ENCODE peak calls at places on chromosomes 6 and 20, in five cellular contexts. One of them, this sample, is unnamed.

GRCh38 chr6:144644776-144645175 is 359.6 kb downstream of the UTRN start:
- DNase-seq in H1: no peak
- DNase-seq in Karpas-422: no peak
- DNase-seq in fibroblast of lung: no peak
- DNase-seq in astrocyte: peak; percentile 66
- DNase-seq in this sample: no peak

GRCh38 chr20:63006611-63007471 is at the start of gene BHLHE23:
- DNase-seq in H1: peak; percentile 75
- DNase-seq in Karpas-422: no peak
- DNase-seq in fibroblast of lung: no peak
- DNase-seq in astrocyte: no peak
- DNase-seq in this sample: peak; percentile 94

GRCh38 chr20:20465259-20465658 is 97.4 kb downstream of the INSM1 start:
- DNase-seq in H1: peak; percentile 64
- DNase-seq in Karpas-422: no peak
- DNase-seq in fibroblast of lung: no peak
- DNase-seq in astrocyte: no peak
- DNase-seq in this sample: no peak

GRCh38 chr20:5665417-5665816 is 84.8 kb upstream of the SHLD1 start:
- DNase-seq in H1: no peak
- DNase-seq in Karpas-422: no peak
- DNase-seq in fibroblast of lung: no peak
- DNase-seq in astrocyte: no peak
- DNase-seq in this sample: no peak

GRCh38 chr6:169167581-169168301 is 85.9 kb downstream of the THBS2 start:
- DNase-seq in H1: no peak
- DNase-seq in Karpas-422: no peak
- DNase-seq in fibroblast of lung: peak; percentile 95
- DNase-seq in astrocyte: peak; percentile 99
- DNase-seq in this sample: no peak

GRCh38 chr20:24097506-24098245 is 109.1 kb upstream of the GGTLC1 start:
- DNase-seq in H1: no peak
- DNase-seq in Karpas-422: no peak
- DNase-seq in fibroblast of lung: no peak
- DNase-seq in astrocyte: no peak
- DNase-seq in this sample: no peak

GRCh38 chr6:112710710-112711109 is 363.6 kb downstream of the RFPL4B start:
- DNase-seq in H1: no peak
- DNase-seq in Karpas-422: no peak
- DNase-seq in fibroblast of lung: no peak
- DNase-seq in astrocyte: no peak
- DNase-seq in this sample: no peak

GRCh38 chr6:126188271-126188909 is 151.5 kb upstream of the CENPW start:
- DNase-seq in H1: no peak
- DNase-seq in Karpas-422: no peak
- DNase-seq in fibroblast of lung: peak; percentile 88
- DNase-seq in astrocyte: peak; percentile 78
- DNase-seq in this sample: no peak

GRCh38 chr6:11494786-11495564 is 42.6 kb upstream of the TMEM170B start:
- DNase-seq in H1: no peak
- DNase-seq in Karpas-422: no peak
- DNase-seq in fibroblast of lung: no peak
- DNase-seq in astrocyte: no peak
- DNase-seq in this sample: no peak

GRCh38 chr20:31698803-31699718 is 23.6 kb downstream of the BCL2L1 start:
- DNase-seq in H1: no peak
- DNase-seq in Karpas-422: no peak
- DNase-seq in fibroblast of lung: peak; percentile 95
- DNase-seq in astrocyte: peak; percentile 98
- DNase-seq in this sample: no peak

GRCh38 chr6:55652429-55652828 is 73.4 kb upstream of the HMGCLL1 start:
- DNase-seq in H1: no peak
- DNase-seq in Karpas-422: no peak
- DNase-seq in fibroblast of lung: no peak
- DNase-seq in astrocyte: no peak
- DNase-seq in this sample: no peak

GRCh38 chr6:128806274-128806673 is 76.7 kb upstream of the LAMA2 start:
- DNase-seq in H1: no peak
- DNase-seq in Karpas-422: no peak
- DNase-seq in fibroblast of lung: peak; percentile 46
- DNase-seq in astrocyte: no peak
- DNase-seq in this sample: no peak

GRCh38 chr20:10167025-10167424 is 51.6 kb upstream of the SNAP25 start:
- DNase-seq in H1: no peak
- DNase-seq in Karpas-422: no peak
- DNase-seq in fibroblast of lung: no peak
- DNase-seq in astrocyte: no peak
- DNase-seq in this sample: no peak

GRCh38 chr20:43658723-43659419 is 8.0 kb upstream of the MYBL2 start:
- DNase-seq in H1: no peak
- DNase-seq in Karpas-422: peak; percentile 66
- DNase-seq in fibroblast of lung: no peak
- DNase-seq in astrocyte: no peak
- DNase-seq in this sample: no peak

GRCh38 chr20:15561707-15562106 is 1011.5 kb downstream of the KIF16B start:
- DNase-seq in H1: no peak
- DNase-seq in Karpas-422: no peak
- DNase-seq in fibroblast of lung: no peak
- DNase-seq in astrocyte: no peak
- DNase-seq in this sample: no peak

DNA sequence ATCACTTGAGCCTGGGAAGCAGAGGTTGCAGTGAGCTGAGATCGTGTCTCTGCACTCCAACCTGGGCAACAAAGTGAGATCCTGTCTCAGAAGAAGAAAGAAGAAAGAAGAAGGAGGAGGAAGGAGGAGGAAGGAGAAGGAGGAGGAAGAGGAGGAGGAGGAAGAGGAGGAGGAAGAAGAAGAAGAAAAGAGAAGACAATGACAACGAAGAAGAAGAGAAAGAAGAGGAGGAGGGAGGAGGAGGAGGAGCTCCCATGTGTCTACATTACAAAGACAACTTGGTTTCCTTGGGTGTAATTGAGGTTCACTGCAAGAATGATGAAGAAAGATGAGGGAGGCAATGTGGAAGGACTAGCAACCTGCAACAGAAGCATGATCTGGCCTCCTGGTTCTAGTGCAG is 21.3 kb upstream of the CEP85L start:
- DNase-seq in H1: no peak
- DNase-seq in Karpas-422: no peak
- DNase-seq in fibroblast of lung: no peak
- DNase-seq in astrocyte: no peak
- DNase-seq in this sample: no peak
- H3K79me2 ChIP-seq in H1: no peaks in the 10 kb centered on the region
- H3K79me2 ChIP-seq in Karpas-422: no peaks in the 10 kb centered on the region
- H3K79me2 ChIP-seq in fibroblast of lung: no peaks in the 10 kb centered on the region
- H3K79me2 ChIP-seq in astrocyte: peaks cover 24% of the 10 kb centered on the region
- H3K79me2 ChIP-seq in this sample: peaks cover 89% of the 10 kb centered on the region

GRCh38 chr20:58847483-58847882 is 3.2 kb downstream of the GNAS-AS1 start:
- DNase-seq in H1: no peak
- DNase-seq in Karpas-422: no peak
- DNase-seq in fibroblast of lung: no peak
- DNase-seq in astrocyte: no peak
- DNase-seq in this sample: no peak
- H3K79me2 ChIP-seq in H1: peaks cover 49% of the 10 kb centered on the region
- H3K79me2 ChIP-seq in Karpas-422: peaks cover 79% of the 10 kb centered on the region
- H3K79me2 ChIP-seq in fibroblast of lung: no peaks in the 10 kb centered on the region
- H3K79me2 ChIP-seq in astrocyte: peaks cover 39% of the 10 kb centered on the region
- H3K79me2 ChIP-seq in this sample: no peaks in the 10 kb centered on the region

GRCh38 chr6:3721810-3722209 is 29.7 kb downstream of the PXDC1 start:
- DNase-seq in H1: no peak
- DNase-seq in Karpas-422: no peak
- DNase-seq in fibroblast of lung: no peak
- DNase-seq in astrocyte: no peak
- DNase-seq in this sample: no peak
- H3K79me2 ChIP-seq in H1: no peaks in the 10 kb centered on the region
- H3K79me2 ChIP-seq in Karpas-422: no peaks in the 10 kb centered on the region
- H3K79me2 ChIP-seq in fibroblast of lung: peaks cover 16% of the 10 kb centered on the region
- H3K79me2 ChIP-seq in astrocyte: peaks cover 42% of the 10 kb centered on the region
- H3K79me2 ChIP-seq in this sample: no peaks in the 10 kb centered on the region

GRCh38 chr20:57576002-57576401 is 15.1 kb downstream of the PCK1 start:
- DNase-seq in H1: no peak
- DNase-seq in Karpas-422: no peak
- DNase-seq in fibroblast of lung: no peak
- DNase-seq in astrocyte: no peak
- DNase-seq in this sample: no peak

GRCh38 chr20:57573176-57573575 is 12.3 kb downstream of the PCK1 start:
- DNase-seq in H1: no peak
- DNase-seq in Karpas-422: peak; percentile 75
- DNase-seq in fibroblast of lung: no peak
- DNase-seq in astrocyte: no peak
- DNase-seq in this sample: no peak

GRCh38 chr20:57570898-57571297 is 10.0 kb downstream of the PCK1 start:
- DNase-seq in H1: no peak
- DNase-seq in Karpas-422: no peak
- DNase-seq in fibroblast of lung: no peak
- DNase-seq in astrocyte: no peak
- DNase-seq in this sample: no peak

GRCh38 chr20:57574954-57575353 is 14.0 kb downstream of the PCK1 start:
- DNase-seq in H1: no peak
- DNase-seq in Karpas-422: no peak
- DNase-seq in fibroblast of lung: no peak
- DNase-seq in astrocyte: no peak
- DNase-seq in this sample: no peak

DNA sequence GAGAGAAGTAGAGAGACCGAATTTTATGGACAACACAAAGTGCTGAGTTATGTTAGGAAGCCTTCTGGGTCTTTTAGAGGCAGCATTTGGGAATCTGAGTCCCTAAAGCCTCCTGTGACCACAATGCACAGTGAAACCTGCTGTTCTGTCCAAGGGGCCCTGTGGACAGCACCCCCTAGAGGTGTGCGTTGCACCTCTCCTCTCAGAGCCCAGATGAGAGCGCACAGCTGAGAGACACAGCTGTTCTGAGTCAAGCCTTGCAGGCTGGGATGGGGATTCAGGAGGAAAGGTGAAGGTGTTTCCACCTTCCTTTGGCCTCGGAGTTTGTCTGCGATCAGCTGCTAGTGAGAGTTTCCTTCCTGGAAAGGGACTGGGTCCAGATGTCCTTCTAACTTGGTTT is 13.0 kb downstream of the PCK1 start:
- DNase-seq in H1: peak; percentile 73
- DNase-seq in Karpas-422: no peak
- DNase-seq in fibroblast of lung: no peak
- DNase-seq in astrocyte: no peak
- DNase-seq in this sample: peak; percentile 20
- H3K79me2 ChIP-seq in H1: no peaks in the 10 kb centered on the region
- H3K79me2 ChIP-seq in Karpas-422: no peaks in the 10 kb centered on the region
- H3K79me2 ChIP-seq in fibroblast of lung: no peaks in the 10 kb centered on the region
- H3K79me2 ChIP-seq in astrocyte: no peaks in the 10 kb centered on the region
- H3K79me2 ChIP-seq in this sample: no peaks in the 10 kb centered on the region

DNA sequence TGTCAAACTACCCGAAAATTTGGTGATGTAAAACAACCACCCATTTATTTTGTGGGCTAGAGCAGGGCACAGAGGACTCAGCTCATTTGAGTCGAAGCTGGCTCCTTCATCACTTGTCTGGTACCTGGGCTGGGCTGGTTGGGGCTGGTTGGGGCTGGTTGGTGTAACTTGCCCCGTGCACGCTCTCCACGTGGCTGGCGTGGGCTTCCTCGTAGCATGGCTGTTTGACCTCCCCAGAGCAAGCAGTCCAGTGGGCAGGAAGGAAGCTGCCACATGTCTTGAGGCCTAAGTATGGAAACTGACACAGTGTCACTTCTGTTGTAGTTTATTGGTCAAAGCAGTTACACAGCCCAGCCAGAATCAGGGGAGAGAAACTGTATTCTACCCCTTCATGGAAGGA is 27.1 kb downstream of the BCAS4 start:
- DNase-seq in H1: no peak
- DNase-seq in Karpas-422: peak; percentile 72
- DNase-seq in fibroblast of lung: no peak
- DNase-seq in astrocyte: no peak
- DNase-seq in this sample: no peak
- H3K79me2 ChIP-seq in H1: no peaks in the 10 kb centered on the region
- H3K79me2 ChIP-seq in Karpas-422: peaks cover 57% of the 10 kb centered on the region
- H3K79me2 ChIP-seq in fibroblast of lung: no peaks in the 10 kb centered on the region
- H3K79me2 ChIP-seq in astrocyte: no peaks in the 10 kb centered on the region
- H3K79me2 ChIP-seq in this sample: no peaks in the 10 kb centered on the region

DNA sequence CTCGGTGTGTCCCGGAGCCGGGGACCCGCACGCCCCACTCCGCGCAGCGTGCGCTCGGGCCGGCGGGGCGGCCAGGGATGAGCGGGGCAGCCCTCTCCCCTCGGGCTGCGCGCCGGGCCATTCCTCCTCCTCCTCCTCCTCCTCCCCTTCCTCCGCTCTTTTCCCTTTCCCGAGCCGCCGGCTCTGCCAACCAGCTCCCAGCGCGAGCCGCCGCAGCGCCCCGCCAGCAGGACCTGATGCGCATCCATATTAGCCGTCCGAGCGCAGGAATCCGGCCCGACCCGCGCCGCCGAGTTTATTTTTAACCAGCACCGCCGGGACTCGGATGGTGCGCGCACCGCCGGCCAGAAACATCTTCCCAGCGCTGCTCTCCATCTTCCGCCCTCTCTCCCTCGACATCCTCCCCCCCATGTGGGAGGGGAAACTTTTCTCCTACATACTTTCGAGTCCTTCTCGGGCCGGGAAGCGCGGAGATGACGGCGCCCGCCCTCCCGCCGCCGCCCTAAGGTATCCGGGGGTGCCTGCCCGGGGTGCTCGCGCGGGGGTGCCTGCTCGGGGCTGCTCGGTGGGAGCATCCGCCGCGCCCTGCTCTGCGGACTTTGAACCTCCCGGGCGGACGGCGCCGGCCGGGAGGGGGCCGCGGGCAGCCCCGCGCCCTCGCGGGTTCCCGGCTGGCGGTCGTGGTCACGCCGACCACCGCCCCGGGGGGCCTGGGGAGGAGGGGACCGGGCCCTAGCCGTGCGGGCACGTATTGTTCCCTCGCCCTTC is 619 bp downstream of the RREB1 start:
- DNase-seq in H1: peak; percentile 68
- DNase-seq in Karpas-422: peak; percentile 61
- DNase-seq in fibroblast of lung: peak; percentile 47
- DNase-seq in astrocyte: peak; percentile 40
- DNase-seq in this sample: peak; percentile 58
- H3K79me2 ChIP-seq in H1: peaks cover 5% of the 10 kb centered on the region
- H3K79me2 ChIP-seq in Karpas-422: no peaks in the 10 kb centered on the region
- H3K79me2 ChIP-seq in fibroblast of lung: peaks cover 51% of the 10 kb centered on the region
- H3K79me2 ChIP-seq in astrocyte: peaks cover 57% of the 10 kb centered on the region
- H3K79me2 ChIP-seq in this sample: peaks cover 53% of the 10 kb centered on the region

DNA sequence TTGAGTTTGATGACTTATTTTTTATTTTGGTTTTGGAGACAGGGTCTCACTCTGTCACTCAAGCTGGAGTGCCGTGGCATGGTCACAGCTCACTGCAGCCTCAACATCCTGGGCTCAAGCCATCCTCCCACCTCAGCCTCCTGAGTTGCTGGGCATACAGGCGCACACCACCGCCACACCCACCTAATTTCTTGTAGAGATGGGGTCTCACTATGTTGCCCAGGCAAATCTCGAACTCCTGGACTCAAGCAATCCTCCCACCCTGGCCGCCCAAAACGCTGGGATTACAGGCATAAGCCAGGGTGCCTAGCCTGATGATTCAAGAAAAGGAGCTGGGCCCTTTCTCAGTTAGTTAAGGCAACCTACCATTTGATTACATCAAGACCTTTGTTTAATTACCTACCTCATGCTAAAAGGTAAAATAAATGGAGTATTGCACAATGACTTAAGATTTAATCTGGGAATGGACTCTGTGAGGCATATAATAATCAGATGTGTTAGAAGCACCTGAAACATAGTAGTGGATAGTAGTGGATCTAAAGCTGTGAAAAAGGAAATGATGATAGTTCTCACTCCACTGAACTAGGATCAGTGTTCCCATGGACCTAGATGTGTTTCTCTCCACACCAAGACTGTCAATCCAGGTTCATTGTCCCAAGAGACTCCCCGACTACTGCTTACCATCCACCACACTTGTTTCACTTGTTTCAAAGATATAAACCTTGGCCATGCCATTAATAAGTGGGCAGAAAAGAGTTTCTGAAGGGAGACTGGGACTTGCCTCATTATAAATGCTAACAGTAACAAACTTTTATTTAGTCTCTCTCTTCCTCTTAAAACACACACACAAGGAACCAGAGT is 2.1 kb downstream of the TNFRSF21 start:
- DNase-seq in H1: no peak
- DNase-seq in Karpas-422: no peak
- DNase-seq in fibroblast of lung: no peak
- DNase-seq in astrocyte: no peak
- DNase-seq in this sample: no peak
- H3K79me2 ChIP-seq in H1: peaks cover 37% of the 10 kb centered on the region
- H3K79me2 ChIP-seq in Karpas-422: no peaks in the 10 kb centered on the region
- H3K79me2 ChIP-seq in fibroblast of lung: no peaks in the 10 kb centered on the region
- H3K79me2 ChIP-seq in astrocyte: peaks cover 64% of the 10 kb centered on the region
- H3K79me2 ChIP-seq in this sample: no peaks in the 10 kb centered on the region

This sample was measured in DND-41.